ENCODE peak calls at places on chromosome 15, in six cellular contexts. L, T, F, H, A and N are unnamed samples.
A peak's percentile ranks its signal among the peaks of the same experiment; 100 is the strongest.

GRCh38 chr15:77853910-77854309 is 221.2 kb upstream of the LINGO1 start:
- DNase-seq in T (no peak), L (no peak), A (no peak), H (no peak), F (no peak), N (no peak)

GRCh38 chr15:34976073-34976472 is 6.5 kb upstream of the AQR start:
- DNase-seq in T (no peak), F (no peak), A (no peak), H (no peak), L (no peak), N (no peak)

GRCh38 chr15:85381850-85382751 is 1.7 kb downstream of the AKAP13 start:
- DNase-seq in L (no peak), H (no peak), F (no peak), T (no peak), A (peak; percentile 22), N (peak; percentile 6)

GRCh38 chr15:34314491-34314890 is 23.1 kb downstream of the SLC12A6 start:
- DNase-seq in L (no peak), T (no peak), H (no peak), F (no peak), A (no peak), N (no peak)

GRCh38 chr15:63913786-63914185 is 80.0 kb upstream of the HERC1 start:
- DNase-seq in L (no peak), T (no peak), F (no peak), H (no peak), A (no peak), N (no peak)

GRCh38 chr15:69841046-69841828 is 256.5 kb downstream of the TLE3 start:
- DNase-seq in H (no peak), A (no peak), F (no peak), T (no peak), L (no peak), N (no peak)

GRCh38 chr15:60116456-60117089 is 112.5 kb downstream of the FOXB1 start:
- DNase-seq in L (no peak), H (no peak), A (no peak), T (no peak), F (no peak), N (no peak)

GRCh38 chr15:47331796-47332480 is 385.4 kb upstream of the SEMA6D start:
- DNase-seq in T (peak; percentile 35), L (no peak), F (peak; percentile 31), H (no peak), A (no peak), N (no peak)